ENCODE peak calls at places on chromosomes 6 and 20, in five cellular contexts. E is fibroblast of the aortic adventitia, J is tibial artery, Q is heart left ventricle, G is AG04449. Z is an unnamed sample.

GRCh38 chr6:85593438-85594196 is at the start of gene SNX14:
- DNase-seq in E (peak), J (peak), Q (peak), G (peak), Z (peak)

GRCh38 chr20:52268184-52268583 is 76.6 kb upstream of the ZFP64 start:
- DNase-seq in E (no peak), J (no peak), Q (no peak), G (peak), Z (no peak)

GRCh38 chr6:154488276-154488627 is 22.2 kb downstream of the CNKSR3 start:
- DNase-seq in E (peak), J (no peak), Q (no peak), G (no peak), Z (no peak)

GRCh38 chr6:4344317-4344899 is 209.0 kb upstream of the ECI2 start:
- DNase-seq in E (no peak), J (no peak), Q (no peak), G (no peak), Z (no peak)

GRCh38 chr6:2203264-2203663 is 42.1 kb downstream of the GMDS start:
- DNase-seq in E (no peak), J (no peak), Q (no peak), G (no peak), Z (no peak)

GRCh38 chr20:46063652-46064054 is 26.1 kb downstream of the NCOA5 start:
- DNase-seq in E (no peak), J (no peak), Q (no peak), G (no peak), Z (no peak)

GRCh38 chr6:167141667-167142432 is 15.9 kb downstream of the GPR31 start:
- DNase-seq in E (peak), J (no peak), Q (peak), G (no peak), Z (no peak)

GRCh38 chr20:58130574-58130973 is 97.9 kb downstream of the ANKRD60 start:
- DNase-seq in E (no peak), J (no peak), Q (no peak), G (no peak), Z (no peak)

GRCh38 chr6:106729848-106730247 is 100.5 kb downstream of the QRSL1 start:
- DNase-seq in E (no peak), J (no peak), Q (no peak), G (no peak), Z (no peak)

GRCh38 chr6:69026715-69027114 is 391.6 kb downstream of the ADGRB3 start:
- DNase-seq in E (no peak), J (no peak), Q (no peak), G (no peak), Z (no peak)

GRCh38 chr20:16569218-16570153 is 3.8 kb downstream of the KIF16B start:
- DNase-seq in E (no peak), J (no peak), Q (no peak), G (no peak), Z (no peak)

GRCh38 chr6:37680668-37681067 is 17.0 kb downstream of the MDGA1 start:
- DNase-seq in E (peak), J (no peak), Q (no peak), G (no peak), Z (no peak)

GRCh38 chr6:139474145-139475108 is 100.0 kb upstream of the CITED2 start:
- DNase-seq in E (peak), J (no peak), Q (no peak), G (no peak), Z (no peak)

GRCh38 chr6:104887350-104887749 is 27.6 kb upstream of the HACE1 start:
- DNase-seq in E (peak), J (no peak), Q (no peak), G (no peak), Z (no peak)

GRCh38 chr6:152189736-152190135 is 382.3 kb downstream of the ESR1 start:
- DNase-seq in E (peak), J (no peak), Q (no peak), G (no peak), Z (no peak)

GRCh38 chr6:123000244-123000770 is 4.3 kb downstream of the CLVS2 start:
- DNase-seq in E (no peak), J (no peak), Q (no peak), G (no peak), Z (no peak)

GRCh38 chr6:144804246-144804790 is 519.2 kb downstream of the UTRN start:
- DNase-seq in E (no peak), J (no peak), Q (no peak), G (no peak), Z (no peak)

GRCh38 chr6:14817068-14817467 is 428.8 kb upstream of the JARID2 start:
- DNase-seq in E (no peak), J (no peak), Q (no peak), G (no peak), Z (no peak)

GRCh38 chr6:111759413-111759835 is 113.8 kb downstream of the FYN start:
- DNase-seq in E (no peak), J (no peak), Q (no peak), G (no peak), Z (no peak)

GRCh38 chr6:141117869-141118268 is 1014.9 kb upstream of the GJE1 start:
- DNase-seq in E (peak), J (no peak), Q (no peak), G (no peak), Z (no peak)

GRCh38 chr6:98985391-98985790 is 37.6 kb upstream of the FBXL4 start:
- DNase-seq in E (no peak), J (no peak), Q (no peak), G (no peak), Z (no peak)

GRCh38 chr6:111809264-111809663 is 64.0 kb downstream of the FYN start:
- DNase-seq in E (no peak), J (no peak), Q (no peak), G (no peak), Z (no peak)

DNA sequence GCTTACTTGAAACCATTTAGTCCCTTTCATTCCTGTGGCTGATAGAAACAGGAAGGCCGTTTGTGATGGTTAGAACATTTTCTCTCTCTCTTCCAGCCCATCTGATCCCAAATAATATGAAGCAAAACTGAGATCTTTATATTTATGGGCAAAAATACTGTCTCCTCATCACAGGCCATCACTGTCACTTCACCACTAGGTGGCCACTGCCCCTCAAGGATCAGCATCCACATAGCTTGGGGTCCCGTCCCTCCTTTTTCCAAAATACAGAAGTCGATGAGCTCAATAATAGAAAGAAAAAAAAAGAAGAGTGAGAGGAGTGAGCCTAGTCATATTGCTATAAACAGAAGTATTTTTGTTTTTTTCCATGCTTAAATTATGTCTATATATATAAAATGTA is 46.4 kb upstream of the LAMP5 start:
- DNase-seq in E (no peak), J (no peak), Q (no peak), G (no peak), Z (no peak)
- TF ChIP-seq CTCF in E (peak), J (peak), Q (peak), G (peak), Z (peak)

DNA sequence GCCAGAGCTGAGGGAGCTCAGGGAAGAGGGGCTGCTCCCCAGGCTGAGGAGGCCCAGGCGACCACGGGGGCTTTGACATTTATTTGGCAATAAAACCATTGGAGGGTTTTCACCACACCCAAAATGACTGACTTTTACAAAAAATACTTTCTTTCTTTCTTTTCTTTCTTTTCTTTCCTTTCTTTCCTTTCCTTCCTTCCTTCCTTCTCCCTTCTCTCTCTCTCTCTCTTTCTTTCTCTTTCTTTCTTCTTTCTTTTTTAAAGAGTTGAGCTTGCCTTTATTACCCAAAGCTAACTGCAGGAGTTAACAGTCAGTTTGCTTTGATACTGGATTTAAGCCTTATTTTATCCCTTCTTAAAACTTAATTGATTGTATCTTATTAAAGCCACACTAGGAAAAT is 17.2 kb downstream of the SNX9 start:
- DNase-seq in E (no peak), J (no peak), Q (no peak), G (no peak), Z (no peak)
- H3K4me3 ChIP-seq in E (no peak), J (no peak), Q (no peak), G (peak), Z (no peak)

GRCh38 chr6:150352321-150353296 is 16.2 kb upstream of the IYD start:
- DNase-seq in E (peak), J (no peak), Q (no peak), G (peak), Z (peak)
- TF ChIP-seq CTCF in E (no peak), J (no peak), Q (no peak), G (peak), Z (peak)

GRCh38 chr6:136038531-136038930 is 187.0 kb downstream of the PDE7B start:
- DNase-seq in E (peak), J (no peak), Q (no peak), G (no peak), Z (no peak)
- H3K4me3 ChIP-seq in E (peak), J (peak), Q (peak), G (peak), Z (peak)

GRCh38 chr6:155493694-155494143 is 38.1 kb upstream of the NOX3 start:
- DNase-seq in E (peak), J (peak), Q (no peak), G (peak), Z (peak)

GRCh38 chr6:155493026-155493693 is 37.5 kb upstream of the NOX3 start:
- DNase-seq in E (no peak), J (no peak), Q (no peak), G (no peak), Z (no peak)

GRCh38 chr6:155497273-155497672 is 41.6 kb upstream of the NOX3 start:
- DNase-seq in E (no peak), J (no peak), Q (no peak), G (no peak), Z (no peak)

GRCh38 chr6:155492061-155492735 is 36.6 kb upstream of the NOX3 start:
- DNase-seq in E (no peak), J (no peak), Q (no peak), G (no peak), Z (no peak)

GRCh38 chr6:155495011-155495768 is 39.6 kb upstream of the NOX3 start:
- DNase-seq in E (peak), J (peak), Q (peak), G (peak), Z (peak)
- TF ChIP-seq CTCF in E (peak), J (no peak), Q (no peak), G (peak), Z (peak)

GRCh38 chr20:33399924-33400323 is 1.4 kb downstream of the CDK5RAP1 start:
- DNase-seq in E (peak), J (no peak), Q (no peak), G (no peak), Z (no peak)
- H3K4me3 ChIP-seq in E (peak), J (peak), Q (peak), G (peak), Z (peak)

DNA sequence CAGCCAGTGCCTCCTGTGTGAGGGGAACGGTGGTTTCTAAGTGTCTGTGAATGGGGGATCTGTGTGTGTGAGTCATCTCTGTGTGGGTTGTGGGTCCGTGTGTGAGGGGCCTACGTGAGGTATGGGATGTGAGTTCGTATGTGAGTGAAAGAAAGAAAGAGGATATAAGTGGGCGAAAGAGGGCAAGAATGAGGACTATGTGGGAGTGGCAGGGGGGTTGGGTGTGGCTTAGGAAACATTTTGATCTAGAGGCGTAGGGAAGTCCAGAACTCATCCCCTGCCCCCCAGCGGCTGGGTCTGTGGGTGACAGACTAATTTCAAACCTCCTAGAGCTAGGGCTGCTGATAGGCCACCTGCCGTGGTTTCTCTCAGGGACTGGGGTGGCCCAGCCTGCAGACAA is 35.5 kb downstream of the DHX35 start:
- DNase-seq in E (no peak), J (no peak), Q (no peak), G (no peak), Z (no peak)
- TF ChIP-seq CTCF in E (no peak), J (no peak), Q (no peak), G (no peak), Z (no peak)

Z was measured in AG09309.